ENCODE peak calls at places on chromosomes 2 and 18, in four cellular contexts. A, W, K and E are unnamed samples.
A peak's percentile ranks its signal among the peaks of the same experiment; 100 is the strongest.

GRCh38 chr18:3016584-3017292 is 3.8 kb upstream of the LPIN2 start:
- DNase-seq in A (no peak), W (no peak), K (no peak), E (no peak)

GRCh38 chr2:67394734-67395133 is 2.4 kb upstream of the ETAA1 start:
- DNase-seq in A (no peak), W (no peak), K (peak; percentile 56), E (no peak)

GRCh38 chr2:57981369-57981768 is 65.2 kb upstream of the VRK2 start:
- DNase-seq in A (no peak), W (no peak), K (peak; percentile 59), E (no peak)

GRCh38 chr2:223221120-223221859 is 169.3 kb downstream of the KCNE4 start:
- DNase-seq in A (no peak), W (peak; percentile 33), K (no peak), E (no peak)

GRCh38 chr2:181411105-181411849 is 45.9 kb upstream of the ITGA4 start:
- DNase-seq in A (no peak), W (no peak), K (peak; percentile 12), E (no peak)

GRCh38 chr18:25279133-25279532 is 72.8 kb downstream of the ZNF521 start:
- DNase-seq in A (no peak), W (no peak), K (peak; percentile 89), E (no peak)

GRCh38 chr2:119818792-119819191 is 59.1 kb downstream of the PTPN4 start:
- DNase-seq in A (no peak), W (no peak), K (no peak), E (no peak)

GRCh38 chr2:64644240-64645013 is 9.3 kb downstream of the SERTAD2 start:
- DNase-seq in A (no peak), W (peak; percentile 76), K (peak; percentile 77), E (peak; percentile 36)

GRCh38 chr18:44473394-44474066 is 207.2 kb upstream of the SETBP1 start:
- DNase-seq in A (no peak), W (no peak), K (no peak), E (no peak)

GRCh38 chr2:117832332-117832731 is 17.8 kb downstream of the DDX18 start:
- DNase-seq in A (no peak), W (no peak), K (peak; percentile 9), E (no peak)

GRCh38 chr2:226524381-226524843 is 275.2 kb downstream of the IRS1 start:
- DNase-seq in A (no peak), W (peak; percentile 12), K (peak; percentile 98), E (no peak)

GRCh38 chr18:36322734-36323133 is 25.2 kb downstream of the FHOD3 start:
- DNase-seq in A (no peak), W (no peak), K (no peak), E (no peak)

GRCh38 chr2:62550466-62550865 is 44.5 kb upstream of the TMEM17 start:
- DNase-seq in A (no peak), W (no peak), K (no peak), E (no peak)

GRCh38 chr2:195674491-195675226 is 17.6 kb downstream of the SLC39A10 start:
- DNase-seq in A (no peak), W (no peak), K (peak; percentile 44), E (no peak)

GRCh38 chr2:101638817-101639605 is 58.5 kb upstream of the MAP4K4 start:
- DNase-seq in A (no peak), W (no peak), K (no peak), E (no peak)

GRCh38 chr2:38178556-38179419 is 102.8 kb upstream of the CYP1B1 start:
- DNase-seq in A (no peak), W (peak; percentile 69), K (peak; percentile 80), E (no peak)

GRCh38 chr2:199973703-199974102 is 18.3 kb downstream of the MAIP1 start:
- DNase-seq in A (no peak), W (no peak), K (peak; percentile 86), E (no peak)

GRCh38 chr18:62368100-62368499 is 43.0 kb downstream of the TNFRSF11A start:
- DNase-seq in A (no peak), W (no peak), K (no peak), E (no peak)

GRCh38 chr18:61988100-61988499 is 95.3 kb upstream of the RNF152 start:
- DNase-seq in A (no peak), W (no peak), K (peak; percentile 51), E (no peak)

GRCh38 chr2:141767051-141767450 is 363.8 kb downstream of the LRP1B start:
- DNase-seq in A (no peak), W (no peak), K (peak; percentile 35), E (no peak)

GRCh38 chr18:49621301-49621700 is 59.4 kb downstream of the LIPG start:
- DNase-seq in A (no peak), W (no peak), K (no peak), E (no peak)

GRCh38 chr2:239305222-239305575 is 95.6 kb downstream of the HDAC4 start:
- DNase-seq in A (no peak), W (no peak), K (no peak), E (no peak)

GRCh38 chr2:70044290-70045040 is 42.8 kb upstream of the PCBP1 start:
- DNase-seq in A (no peak), W (no peak), K (no peak), E (no peak)

GRCh38 chr2:143581989-143582719 is 452.9 kb downstream of the ARHGAP15 start:
- DNase-seq in A (no peak), W (no peak), K (peak; percentile 63), E (no peak)

GRCh38 chr18:34033968-34034367 is 190.7 kb downstream of the NOL4 start:
- DNase-seq in A (no peak), W (no peak), K (no peak), E (no peak)

GRCh38 chr18:34028341-34028740 is 196.4 kb downstream of the NOL4 start:
- DNase-seq in A (no peak), W (no peak), K (no peak), E (no peak)

DNA sequence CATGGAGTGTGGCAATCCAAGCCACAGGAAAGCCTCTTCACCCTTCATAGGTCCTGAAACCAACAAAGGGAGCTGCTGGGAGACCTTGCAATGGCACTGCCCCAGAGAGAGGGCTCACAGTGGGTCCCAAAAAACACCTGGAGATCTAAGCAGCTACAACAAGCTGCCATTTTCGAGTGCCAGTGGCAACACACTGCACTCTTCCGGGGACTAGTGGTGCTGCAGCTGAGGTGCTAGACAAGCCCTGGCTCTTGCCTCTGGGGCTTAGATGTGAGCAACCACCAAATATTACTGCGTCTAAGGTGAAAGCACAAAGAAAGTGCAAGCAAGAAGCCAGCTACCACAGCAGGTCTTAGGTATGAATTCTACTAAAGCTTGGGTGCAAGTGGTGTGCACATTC is 192.9 kb downstream of the NOL4 start:
- DNase-seq in A (no peak), W (peak; percentile 7), K (no peak), E (no peak)
- TF ChIP-seq CTCF in A (no peak), W (peak; percentile 40), K (no peak), E (no peak)

GRCh38 chr2:47002480-47003381 is 87.1 kb upstream of the MCFD2 start:
- DNase-seq in A (peak; percentile 84), W (peak; percentile 55), K (peak; percentile 49), E (no peak)
- TF ChIP-seq CTCF in A (no peak), W (no peak), K (no peak), E (no peak)

DNA sequence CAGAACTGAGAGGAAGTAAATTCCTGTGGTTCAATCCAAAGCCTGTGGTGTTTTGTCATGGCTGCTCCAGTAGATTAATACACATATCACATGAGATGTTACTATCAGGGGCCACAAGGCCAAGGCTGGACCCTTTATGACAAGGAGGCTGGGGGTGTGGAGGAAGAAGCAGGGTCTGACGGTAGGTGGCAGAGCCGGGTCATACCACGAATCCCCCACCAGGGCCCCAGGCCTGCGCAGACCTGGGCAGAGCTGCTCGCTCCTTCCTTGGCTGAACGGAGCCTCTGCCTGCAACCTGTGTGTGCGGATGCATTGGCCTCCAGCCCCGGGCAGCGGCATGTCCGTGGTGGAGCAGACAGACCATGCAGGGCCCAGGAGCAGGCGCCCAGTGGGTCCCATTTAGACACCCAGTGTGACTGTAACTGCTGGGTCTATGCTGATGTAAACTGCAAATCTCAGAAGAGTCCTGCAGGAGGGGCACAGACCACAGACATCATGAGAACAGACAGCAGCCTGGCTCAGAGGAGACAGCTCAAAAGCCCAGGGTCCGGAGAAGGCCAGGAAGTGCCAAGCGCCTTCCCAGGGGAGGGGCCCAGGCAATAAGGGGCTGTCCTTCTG is 155.2 kb downstream of the PXDN start:
- DNase-seq in A (peak; percentile 19), W (no peak), K (no peak), E (no peak)
- TF ChIP-seq CTCF in A (no peak), W (no peak), K (peak; percentile 3), E (peak; percentile 23)

GRCh38 chr2:189287982-189288494 is 108.5 kb upstream of the COL5A2 start:
- DNase-seq in A (no peak), W (no peak), K (peak; percentile 91), E (no peak)
- TF ChIP-seq CTCF in A (peak; percentile 60), W (peak; percentile 39), K (peak; percentile 59), E (peak; percentile 60)

GRCh38 chr2:28219134-28219533 is 173.5 kb upstream of the FOSL2 start:
- DNase-seq in A (no peak), W (no peak), K (peak; percentile 8), E (no peak)
- TF ChIP-seq CTCF in A (no peak), W (no peak), K (no peak), E (no peak)